ENCODE peak calls at places on chromosomes 6 and 20, in nine cellular contexts. T is GM13977, L is ascending aorta, J is RWPE1, N is B cell, C is psoas muscle, U is GM12865, D is GM20000, S is tibial artery. W is an unnamed sample.
A peak's percentile ranks its signal among the peaks of the same experiment; 100 is the strongest.

GRCh38 chr20:20956586-20956985 is 149.6 kb downstream of the LINC00237 start:
- DNase-seq in T (no peak), L (no peak), J (no peak), N (no peak), C (no peak), U (no peak), D (no peak), S (no peak), W (no peak)

GRCh38 chr6:45483501-45483900 is 105.8 kb upstream of the SUPT3H start:
- DNase-seq in T (no peak), L (no peak), J (no peak), N (no peak), C (no peak), U (no peak), D (no peak), S (no peak), W (no peak)

GRCh38 chr6:132209351-132209750 is 191.9 kb downstream of the MOXD1 start:
- DNase-seq in T (no peak), L (no peak), J (peak; percentile 40), N (no peak), C (no peak), U (no peak), D (no peak), S (no peak), W (no peak)

GRCh38 chr6:130794010-130794675 is 33.1 kb upstream of the SMLR1 start:
- DNase-seq in T (no peak), L (no peak), J (no peak), N (no peak), C (no peak), U (no peak), D (no peak), S (no peak), W (no peak)

GRCh38 chr6:40626886-40627285 is 39.7 kb upstream of the LRFN2 start:
- DNase-seq in T (no peak), L (no peak), J (peak; percentile 29), N (no peak), C (no peak), U (no peak), D (no peak), S (no peak), W (no peak)

GRCh38 chr20:35627121-35627520 is 11.5 kb downstream of the SPAG4 start:
- DNase-seq in T (no peak), L (no peak), J (no peak), N (no peak), C (no peak), U (no peak), D (no peak), S (no peak), W (no peak)

GRCh38 chr6:72554203-72554564 is 67.7 kb upstream of the KCNQ5 start:
- DNase-seq in T (no peak), L (no peak), J (peak; percentile 59), N (no peak), C (no peak), U (no peak), D (no peak), S (no peak), W (no peak)

GRCh38 chr6:36719126-36719525 is 21.5 kb downstream of the RAB44 start:
- DNase-seq in T (no peak), L (no peak), J (no peak), N (no peak), C (peak; percentile 32), U (no peak), D (no peak), S (peak; percentile 23), W (no peak)

GRCh38 chr20:50618537-50618936 is 72.8 kb downstream of the RIPOR3 start:
- DNase-seq in T (no peak), L (no peak), J (no peak), N (no peak), C (no peak), U (no peak), D (no peak), S (no peak), W (no peak)

GRCh38 chr20:45821942-45822341 is 5.2 kb downstream of the TNNC2 start:
- DNase-seq in T (no peak), L (no peak), J (no peak), N (no peak), C (no peak), U (no peak), D (no peak), S (no peak), W (no peak)

GRCh38 chr20:45822863-45823262 is 4.2 kb downstream of the TNNC2 start:
- DNase-seq in T (no peak), L (no peak), J (peak; percentile 49), N (peak; percentile 30), C (no peak), U (no peak), D (no peak), S (peak; percentile 68), W (no peak)

GRCh38 chr20:45827030-45827652 is at the start of gene TNNC2:
- DNase-seq in T (no peak), L (no peak), J (no peak), N (no peak), C (peak; percentile 80), U (no peak), D (no peak), S (no peak), W (no peak)

GRCh38 chr20:45826381-45827019 is 612 bp downstream of the TNNC2 start:
- DNase-seq in T (no peak), L (peak; percentile 74), J (no peak), N (no peak), C (peak; percentile 88), U (no peak), D (no peak), S (peak; percentile 85), W (no peak)

GRCh38 chr20:45823949-45824835 is 2.9 kb downstream of the TNNC2 start:
- DNase-seq in T (peak; percentile 59), L (no peak), J (peak; percentile 46), N (peak; percentile 73), C (peak; percentile 80), U (peak; percentile 52), D (peak; percentile 62), S (peak; percentile 73), W (no peak)
- TF ChIP-seq CTCF in T (peak; percentile 51), L (peak; percentile 44), J (no peak), N (no peak), C (peak; percentile 52), U (peak; percentile 17), D (no peak), S (peak; percentile 36), W (peak; percentile 66)

DNA sequence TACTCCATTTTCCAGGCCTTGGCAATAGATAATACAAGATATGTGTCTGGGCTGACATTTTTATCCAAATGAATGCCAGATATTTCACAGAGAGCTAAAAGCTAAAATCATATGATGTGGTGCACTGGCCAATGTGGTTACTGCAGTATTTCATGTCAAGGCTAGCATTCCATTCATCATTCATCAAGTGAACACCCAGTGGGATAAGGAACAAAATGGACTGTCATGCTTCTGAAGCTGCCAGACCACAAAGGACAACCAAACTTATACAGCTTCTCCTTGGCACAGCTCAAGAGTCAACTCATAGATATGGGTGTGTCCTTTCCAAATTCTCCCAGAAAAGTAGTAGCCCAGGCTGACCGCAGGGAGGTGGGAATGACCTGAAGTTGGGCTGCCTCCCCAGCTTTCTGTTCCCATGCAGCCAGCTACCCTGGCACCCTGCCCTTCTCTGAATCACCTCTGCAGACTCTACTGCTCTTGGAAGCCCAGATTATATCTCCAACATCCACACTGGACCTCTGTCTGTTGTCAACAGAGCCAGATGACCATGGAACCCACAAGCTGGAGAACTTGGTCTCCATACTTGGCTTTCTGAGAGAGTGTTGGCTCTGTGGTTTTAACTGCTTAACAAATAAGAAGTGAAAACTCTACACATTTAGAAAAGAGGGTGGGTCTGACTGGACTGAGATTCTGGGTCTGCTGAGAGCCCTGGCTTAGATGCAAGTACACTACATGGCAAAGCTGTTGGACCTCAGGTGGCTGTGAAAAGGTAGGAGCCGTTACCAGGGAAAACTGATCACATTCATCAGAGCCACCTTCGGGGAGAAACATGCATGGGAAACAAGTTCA is 122.8 kb downstream of the ALDH8A1 start:
- DNase-seq in T (no peak), L (peak; percentile 92), J (peak; percentile 60), N (no peak), C (peak; percentile 90), U (peak; percentile 45), D (no peak), S (peak; percentile 92), W (no peak)
- TF ChIP-seq CTCF in T (no peak), L (peak; percentile 17), J (peak; percentile 55), N (no peak), C (peak; percentile 11), U (no peak), D (no peak), S (peak; percentile 28), W (peak; percentile 40)

DNA sequence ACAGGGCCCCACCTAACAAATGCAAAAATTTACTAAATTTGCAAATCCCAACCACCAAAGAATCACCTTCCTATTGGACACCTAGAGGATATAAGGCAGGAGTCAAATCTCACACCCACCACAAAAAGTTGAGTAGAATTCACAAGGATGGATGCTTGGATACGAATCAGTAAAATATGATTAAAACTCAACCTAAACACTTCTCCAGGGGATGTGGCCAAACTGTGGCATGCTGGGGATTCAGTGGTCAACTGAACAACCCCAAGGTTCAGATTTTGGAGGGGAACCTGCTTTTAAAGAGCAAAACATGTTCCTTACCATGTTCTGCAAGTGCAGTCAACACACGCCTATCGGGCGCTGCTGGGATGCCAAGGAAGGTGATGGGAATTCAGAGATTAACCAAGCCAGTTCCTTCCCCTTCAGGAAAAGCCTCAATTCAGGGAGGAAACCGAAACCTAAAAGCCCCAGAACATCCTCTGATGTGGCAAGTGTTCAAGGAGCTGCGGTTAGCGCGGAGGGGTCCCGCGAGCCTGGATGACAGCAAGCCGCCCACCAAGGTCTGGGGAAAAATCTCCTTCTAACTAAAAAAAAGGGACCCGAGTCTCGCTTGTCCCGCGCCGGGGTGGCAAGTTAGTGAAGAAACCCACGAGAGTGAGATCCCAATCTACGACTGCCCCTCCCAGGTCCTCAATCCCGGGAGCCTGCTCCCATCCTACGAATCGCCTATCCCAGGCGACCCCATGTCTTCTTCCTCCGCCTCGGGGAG is 893 bp downstream of the SAMHD1 start:
- DNase-seq in T (peak; percentile 24), L (peak; percentile 71), J (peak; percentile 77), N (peak; percentile 15), C (no peak), U (peak; percentile 48), D (no peak), S (peak; percentile 29), W (no peak)
- TF ChIP-seq CTCF in T (no peak), L (no peak), J (no peak), N (no peak), C (no peak), U (no peak), D (no peak), S (peak; percentile 20), W (no peak)

GRCh38 chr20:4972506-4973251 is 28.6 kb downstream of the SLC23A2 start:
- DNase-seq in T (no peak), L (no peak), J (no peak), N (no peak), C (no peak), U (peak; percentile 54), D (no peak), S (no peak), W (no peak)

GRCh38 chr20:4971064-4971463 is 30.2 kb downstream of the SLC23A2 start:
- DNase-seq in T (no peak), L (no peak), J (no peak), N (no peak), C (no peak), U (no peak), D (no peak), S (no peak), W (no peak)

GRCh38 chr20:4978050-4978918 is 23.0 kb downstream of the SLC23A2 start:
- DNase-seq in T (no peak), L (no peak), J (no peak), N (no peak), C (no peak), U (no peak), D (no peak), S (no peak), W (no peak)

GRCh38 chr20:4967752-4968477 is 33.4 kb downstream of the SLC23A2 start:
- DNase-seq in T (no peak), L (no peak), J (no peak), N (no peak), C (no peak), U (no peak), D (no peak), S (no peak), W (no peak)

GRCh38 chr20:4973330-4974097 is 27.8 kb downstream of the SLC23A2 start:
- DNase-seq in T (peak; percentile 70), L (peak; percentile 66), J (no peak), N (peak; percentile 43), C (peak; percentile 51), U (peak; percentile 96), D (peak; percentile 70), S (peak; percentile 70), W (no peak)
- TF ChIP-seq CTCF in T (no peak), L (no peak), J (no peak), N (no peak), C (no peak), U (no peak), D (no peak), S (no peak), W (no peak)